ENCODE peak calls at places on chromosomes 2 and 18, in five cellular contexts. V is neuronal stem cell, N is mesendoderm, Z is mesenchymal stem cell, O is IMR-90. B is an unnamed sample.

GRCh38 chr2:60555066-60555793 is 1.8 kb upstream of the BCL11A start:
- DNase-seq in V (no peak), O (peak), Z (peak), N (peak), B (peak)

GRCh38 chr2:188937228-188938220 is 36.6 kb upstream of the COL3A1 start:
- DNase-seq in N (no peak), V (no peak), O (peak), Z (peak), B (no peak)

GRCh38 chr2:216499641-216500218 is 1.1 kb downstream of the RPL37A start:
- DNase-seq in V (no peak), Z (no peak), N (no peak), O (peak), B (no peak)

GRCh38 chr18:31373641-31374040 is 2.9 kb upstream of the DSG4 start:
- DNase-seq in N (no peak), V (no peak), Z (no peak), O (no peak), B (no peak)

GRCh38 chr2:190786404-190787166 is 94.0 kb upstream of the GLS start:
- DNase-seq in V (no peak), O (no peak), N (no peak), Z (no peak), B (peak)

GRCh38 chr2:72040629-72041403 is 106.8 kb downstream of the CYP26B1 start:
- DNase-seq in Z (no peak), O (no peak), N (peak), V (no peak), B (no peak)

GRCh38 chr2:174376967-174377366 is 18.6 kb upstream of the SCRN3 start:
- DNase-seq in V (no peak), N (no peak), O (peak), Z (peak), B (peak)

GRCh38 chr2:57621984-57622383 is 424.6 kb upstream of the VRK2 start:
- DNase-seq in V (no peak), O (no peak), Z (no peak), N (peak), B (no peak)

GRCh38 chr2:182004945-182005344 is 19.3 kb downstream of the PPP1R1C start:
- DNase-seq in N (no peak), Z (no peak), V (no peak), O (no peak), B (no peak)

GRCh38 chr2:62303818-62304217 is 107.9 kb downstream of the B3GNT2 start:
- DNase-seq in O (no peak), Z (no peak), V (no peak), N (no peak), B (no peak)

GRCh38 chr2:42765686-42766085 is 1.8 kb upstream of the OXER1 start:
- DNase-seq in O (no peak), N (no peak), Z (no peak), V (no peak), B (no peak)

GRCh38 chr2:95738301-95738700 is 146.5 kb downstream of the TRIM43 start:
- DNase-seq in V (no peak), Z (no peak), O (no peak), N (no peak), B (no peak)

GRCh38 chr2:128312411-128312810 is 6.3 kb downstream of the HS6ST1 start:
- DNase-seq in Z (no peak), O (no peak), V (no peak), N (no peak), B (no peak)

GRCh38 chr2:236711440-236711839 is 141.8 kb downstream of the ACKR3 start:
- DNase-seq in V (no peak), Z (no peak), O (no peak), N (no peak), B (no peak)

GRCh38 chr2:25279091-25279651 is 62.6 kb downstream of the DNMT3A start:
- DNase-seq in N (no peak), V (no peak), Z (no peak), O (no peak), B (peak)

GRCh38 chr2:24050041-24050655 is 607 bp downstream of the FKBP1B start:
- DNase-seq in N (peak), Z (peak), O (no peak), V (peak), B (no peak)

GRCh38 chr2:239395524-239395923 is 5.3 kb downstream of the HDAC4 start:
- DNase-seq in N (no peak), O (no peak), Z (no peak), V (no peak), B (no peak)

GRCh38 chr2:132252894-132253264 is 91.1 kb upstream of the ANKRD30BL start:
- DNase-seq in Z (no peak), N (no peak), V (no peak), O (no peak), B (no peak)

GRCh38 chr2:25030702-25031101 is 11.2 kb upstream of the EFR3B start:
- DNase-seq in N (no peak), O (peak), Z (no peak), V (no peak), B (peak)

DNA sequence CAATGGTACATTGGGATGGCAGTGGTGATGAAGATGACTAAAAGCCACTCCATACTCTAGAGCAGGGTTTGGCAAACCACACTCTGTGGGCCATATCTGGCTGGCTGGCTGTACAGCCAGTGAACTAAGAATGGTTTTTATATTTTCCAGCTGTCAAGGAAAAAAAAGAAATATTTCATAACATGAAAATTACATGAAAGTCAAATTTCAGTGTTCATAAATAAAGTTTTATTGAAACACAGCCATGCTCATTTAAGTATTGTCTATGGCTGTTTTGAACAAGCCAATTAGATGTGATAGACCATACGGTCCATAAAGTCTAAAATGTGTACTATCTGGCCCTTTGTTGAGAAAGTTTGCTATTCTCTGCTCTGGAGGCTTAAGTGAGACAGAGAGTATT is 1.5 kb downstream of the TTC21B start:
- DNase-seq in O (no peak), N (no peak), Z (no peak), V (no peak), B (no peak)
- H3K23ac ChIP-seq in O (no peak), N (no peak), Z (no peak), V (no peak), B (no peak)

GRCh38 chr2:20350753-20351554 is at the start of gene PUM2:
- DNase-seq in V (peak), O (peak), N (peak), Z (peak), B (peak)
- H3K23ac ChIP-seq in V (peak), O (peak), N (peak), Z (peak), B (no peak)

DNA sequence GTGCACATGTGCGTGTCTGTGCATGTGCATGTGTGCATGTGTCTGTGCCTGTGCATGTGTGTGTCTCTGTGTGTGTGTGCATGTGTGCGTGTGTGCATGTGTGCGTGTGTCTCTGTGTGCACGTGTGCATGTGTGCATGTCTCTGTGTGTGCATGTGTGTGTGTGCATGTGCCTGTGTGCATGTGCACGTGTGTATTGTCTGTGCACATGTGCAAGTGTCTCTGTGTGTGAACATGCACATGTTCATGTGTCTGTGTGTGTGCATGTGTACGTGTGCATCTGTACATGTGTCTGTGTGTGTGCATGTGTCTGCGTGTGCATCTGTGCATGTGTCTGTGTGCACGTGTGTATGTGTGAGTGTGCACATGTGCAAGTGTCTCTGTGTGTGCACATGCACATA is 277.3 kb downstream of the GALR1 start:
- DNase-seq in V (no peak), O (no peak), Z (no peak), N (no peak), B (no peak)
- H3K23ac ChIP-seq in V (peak), O (no peak), Z (no peak), N (no peak), B (peak)

DNA sequence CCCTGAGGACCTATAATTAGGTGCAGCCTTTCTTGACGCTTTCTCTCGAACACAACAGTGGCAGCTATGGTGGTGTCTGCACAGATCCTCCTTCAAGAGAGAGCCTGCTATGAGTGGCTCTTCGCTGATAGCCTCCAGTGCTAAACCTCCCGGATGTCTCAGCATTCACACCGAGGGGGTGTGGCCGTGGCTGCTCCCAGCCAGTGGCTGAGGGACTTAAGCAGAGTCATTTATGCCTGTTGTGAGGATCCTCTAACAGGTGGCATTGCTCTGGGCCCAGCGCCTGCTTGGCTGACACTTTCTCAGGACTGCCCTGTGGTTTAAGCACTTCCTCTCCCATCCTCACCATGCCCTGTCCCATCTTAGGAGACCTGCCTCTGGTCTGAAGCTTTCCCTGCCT is 592.0 kb upstream of the LRRTM1 start:
- DNase-seq in V (no peak), Z (no peak), N (peak), O (no peak), B (no peak)
- H3K23ac ChIP-seq in V (no peak), Z (no peak), N (no peak), O (no peak), B (no peak)

DNA sequence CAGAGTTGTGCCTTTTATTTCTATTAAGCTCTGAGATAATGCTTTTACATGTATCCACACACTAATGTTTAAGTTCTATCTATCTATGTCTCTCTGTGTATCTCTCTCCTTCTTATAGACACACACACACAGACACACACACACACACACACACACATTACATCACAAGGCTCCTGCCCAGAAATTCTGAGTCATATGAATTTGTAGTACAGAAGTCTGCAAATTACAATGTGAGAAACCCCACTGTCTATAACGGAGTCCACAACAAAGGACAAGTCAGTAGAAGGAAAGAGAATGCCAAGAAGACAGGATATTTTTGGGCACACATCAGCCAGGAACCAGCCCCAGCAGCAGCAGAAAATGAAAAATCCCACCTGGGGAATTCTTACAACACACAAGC is 142.4 kb downstream of the EN1 start:
- DNase-seq in O (peak), Z (no peak), V (no peak), N (no peak), B (no peak)
- H3K23ac ChIP-seq in O (no peak), Z (no peak), V (no peak), N (no peak), B (no peak)

GRCh38 chr2:135125940-135126339 is 73.8 kb downstream of the RAB3GAP1 start:
- DNase-seq in V (no peak), O (no peak), N (no peak), Z (no peak), B (no peak)

GRCh38 chr2:135121016-135121657 is 69.0 kb downstream of the RAB3GAP1 start:
- DNase-seq in Z (no peak), N (no peak), V (no peak), O (no peak), B (no peak)

GRCh38 chr2:135130751-135131150 is 78.7 kb downstream of the RAB3GAP1 start:
- DNase-seq in O (no peak), V (peak), N (peak), Z (no peak), B (no peak)

GRCh38 chr2:135124924-135125886 is 73.1 kb downstream of the RAB3GAP1 start:
- DNase-seq in Z (no peak), V (no peak), O (peak), N (peak), B (no peak)
- H3K23ac ChIP-seq in Z (no peak), V (no peak), O (no peak), N (no peak), B (no peak)

DNA sequence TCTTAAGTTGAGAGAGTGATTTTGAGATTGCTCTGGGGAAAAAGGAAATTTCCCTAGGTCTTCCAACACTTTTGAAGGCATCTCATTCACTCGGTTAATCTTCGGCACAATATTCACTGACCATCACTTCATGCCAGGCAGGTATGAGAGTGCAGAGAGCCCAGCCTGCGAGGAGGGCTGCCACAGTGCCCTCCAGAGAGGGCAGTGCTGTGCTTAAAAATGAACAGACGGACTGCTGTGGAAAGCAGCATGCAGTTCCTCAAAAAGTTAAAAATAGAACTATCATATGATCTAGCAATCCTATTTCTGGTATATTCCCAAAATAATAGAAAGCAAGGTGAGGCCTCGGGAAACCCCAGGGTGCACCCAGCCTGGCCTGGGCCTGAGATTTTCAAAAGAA is 374.9 kb upstream of the RAB6C start:
- DNase-seq in Z (no peak), O (no peak), N (no peak), V (no peak), B (no peak)
- H3K23ac ChIP-seq in Z (no peak), O (no peak), N (no peak), V (no peak), B (no peak)

GRCh38 chr2:16737812-16738211 is 72.2 kb upstream of the CYRIA start:
- DNase-seq in O (no peak), N (no peak), V (no peak), Z (no peak), B (no peak)
- H3K23ac ChIP-seq in O (no peak), N (no peak), V (no peak), Z (no peak), B (no peak)

GRCh38 chr2:165953655-165954606 is at the start of gene TTC21B:
- DNase-seq in O (peak), V (peak), N (peak), Z (peak), B (peak)
- H3K23ac ChIP-seq in O (peak), V (peak), N (no peak), Z (no peak), B (no peak)

B was measured in trophoblast cell.